ENCODE peak calls at places on chromosomes 16 and 17, in four cellular contexts. One of them, this sample, is unnamed. For H3K4me1, the result is how much of the 10 kb centered on the place peaks cover.

GRCh38 chr17:45230787-45231480 is 9.2 kb downstream of the FMNL1 start:
- DNase-seq in IMR-90: peak
- DNase-seq in H9: peak
- DNase-seq in Karpas-422: no peak
- DNase-seq in this sample: no peak

GRCh38 chr17:48503747-48504146 is 27.1 kb downstream of the HOXB1 start:
- DNase-seq in IMR-90: peak
- DNase-seq in H9: no peak
- DNase-seq in Karpas-422: no peak
- DNase-seq in this sample: no peak

GRCh38 chr16:66334856-66335255 is 31.6 kb upstream of the CDH5 start:
- DNase-seq in IMR-90: no peak
- DNase-seq in H9: no peak
- DNase-seq in Karpas-422: no peak
- DNase-seq in this sample: no peak

GRCh38 chr17:62869885-62870580 is 61.9 kb upstream of the MARCHF10 start:
- DNase-seq in IMR-90: peak
- DNase-seq in H9: peak
- DNase-seq in Karpas-422: no peak
- DNase-seq in this sample: peak

GRCh38 chr17:82053556-82054263 is 2.0 kb downstream of the GPS1 start:
- DNase-seq in IMR-90: no peak
- DNase-seq in H9: no peak
- DNase-seq in Karpas-422: no peak
- DNase-seq in this sample: no peak

GRCh38 chr17:81152288-81152848 is 12.9 kb upstream of the PVALEF start:
- DNase-seq in IMR-90: no peak
- DNase-seq in H9: no peak
- DNase-seq in Karpas-422: no peak
- DNase-seq in this sample: no peak

GRCh38 chr17:70365098-70365583 is 195.8 kb downstream of the KCNJ2 start:
- DNase-seq in IMR-90: peak
- DNase-seq in H9: no peak
- DNase-seq in Karpas-422: no peak
- DNase-seq in this sample: peak

GRCh38 chr17:74542727-74543383 is 3.1 kb downstream of the CD300C start:
- DNase-seq in IMR-90: no peak
- DNase-seq in H9: no peak
- DNase-seq in Karpas-422: no peak
- DNase-seq in this sample: no peak

GRCh38 chr17:61395409-61395982 is 4.1 kb upstream of the TBX2 start:
- DNase-seq in IMR-90: no peak
- DNase-seq in H9: peak
- DNase-seq in Karpas-422: no peak
- DNase-seq in this sample: no peak

GRCh38 chr17:67289174-67289876 is 44.3 kb upstream of the HELZ start:
- DNase-seq in IMR-90: peak
- DNase-seq in H9: peak
- DNase-seq in Karpas-422: no peak
- DNase-seq in this sample: peak

DNA sequence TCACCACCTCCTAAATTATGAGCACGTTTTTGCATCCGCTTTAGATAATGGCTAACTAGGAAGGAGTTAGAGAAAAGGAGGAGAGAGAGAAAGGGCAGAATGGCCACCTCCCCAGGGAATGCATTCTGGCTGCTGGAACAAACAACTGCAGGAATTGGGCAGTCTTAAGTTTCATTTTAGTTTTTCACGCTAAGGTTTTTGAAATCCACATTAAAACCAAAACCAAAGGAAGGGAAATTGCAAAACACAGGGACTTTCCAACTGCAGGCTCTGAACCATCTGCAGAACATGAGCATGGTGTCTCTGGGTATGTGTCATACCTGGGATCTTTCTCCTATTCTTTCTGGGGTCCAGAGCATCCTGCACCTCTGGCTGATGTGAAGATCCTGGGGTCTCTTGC is 12.1 kb upstream of the CCL8 start:
- DNase-seq in IMR-90: peak
- DNase-seq in H9: no peak
- DNase-seq in Karpas-422: no peak
- DNase-seq in this sample: no peak
- H3K4me2 ChIP-seq in IMR-90: peak
- H3K4me2 ChIP-seq in H9: no peak
- H3K4me2 ChIP-seq in Karpas-422: no peak
- H3K4me2 ChIP-seq in this sample: no peak

GRCh38 chr17:19306160-19307111 is 56.1 kb downstream of the B9D1 start:
- DNase-seq in IMR-90: no peak
- DNase-seq in H9: no peak
- DNase-seq in Karpas-422: peak
- DNase-seq in this sample: no peak

GRCh38 chr17:19308398-19308797 is 54.1 kb downstream of the B9D1 start:
- DNase-seq in IMR-90: no peak
- DNase-seq in H9: no peak
- DNase-seq in Karpas-422: no peak
- DNase-seq in this sample: no peak

GRCh38 chr17:19305761-19306159 is 56.8 kb downstream of the B9D1 start:
- DNase-seq in IMR-90: no peak
- DNase-seq in H9: no peak
- DNase-seq in Karpas-422: no peak
- DNase-seq in this sample: no peak

GRCh38 chr17:19309701-19310100 is 52.8 kb downstream of the B9D1 start:
- DNase-seq in IMR-90: no peak
- DNase-seq in H9: peak
- DNase-seq in Karpas-422: no peak
- DNase-seq in this sample: no peak

GRCh38 chr17:19307521-19307920 is 55.0 kb downstream of the B9D1 start:
- DNase-seq in IMR-90: no peak
- DNase-seq in H9: no peak
- DNase-seq in Karpas-422: no peak
- DNase-seq in this sample: no peak
- H3K4me1 ChIP-seq in IMR-90: under half
- H3K4me1 ChIP-seq in H9: under half
- H3K4me1 ChIP-seq in Karpas-422: under half
- H3K4me1 ChIP-seq in this sample: under half

GRCh38 chr17:79370594-79370993 is 240.3 kb downstream of the RBFOX3 start:
- DNase-seq in IMR-90: no peak
- DNase-seq in H9: no peak
- DNase-seq in Karpas-422: no peak
- DNase-seq in this sample: no peak

GRCh38 chr17:79368521-79368920 is 242.3 kb downstream of the RBFOX3 start:
- DNase-seq in IMR-90: no peak
- DNase-seq in H9: no peak
- DNase-seq in Karpas-422: no peak
- DNase-seq in this sample: no peak

GRCh38 chr17:79369001-79369400 is 241.8 kb downstream of the RBFOX3 start:
- DNase-seq in IMR-90: no peak
- DNase-seq in H9: no peak
- DNase-seq in Karpas-422: no peak
- DNase-seq in this sample: no peak

GRCh38 chr17:79370126-79370525 is 240.7 kb downstream of the RBFOX3 start:
- DNase-seq in IMR-90: no peak
- DNase-seq in H9: no peak
- DNase-seq in Karpas-422: no peak
- DNase-seq in this sample: no peak

DNA sequence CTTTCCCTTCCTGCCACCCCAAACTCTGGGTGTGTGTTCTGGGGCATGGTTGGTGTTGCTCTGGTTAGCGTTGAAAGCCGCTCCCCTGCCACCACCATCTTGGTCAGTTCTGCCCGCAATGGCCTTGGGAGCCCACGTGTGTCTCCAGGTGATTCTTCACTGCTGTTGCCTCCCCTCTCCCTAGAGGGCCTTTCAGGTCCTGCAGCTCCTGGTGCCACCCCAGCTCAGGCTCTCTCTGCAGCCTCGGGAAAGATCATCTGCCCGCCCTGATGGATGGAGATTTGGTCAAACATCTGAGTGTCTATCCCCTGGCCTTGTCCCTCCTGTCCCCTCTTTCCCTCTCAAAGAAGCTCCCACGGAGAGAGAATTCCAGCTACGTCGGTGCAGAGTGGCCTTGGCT is 241.3 kb downstream of the RBFOX3 start:
- DNase-seq in IMR-90: no peak
- DNase-seq in H9: no peak
- DNase-seq in Karpas-422: no peak
- DNase-seq in this sample: no peak
- H3K4me2 ChIP-seq in IMR-90: no peak
- H3K4me2 ChIP-seq in H9: no peak
- H3K4me2 ChIP-seq in Karpas-422: no peak
- H3K4me2 ChIP-seq in this sample: no peak

GRCh38 chr17:3891626-3892094 is 1.2 kb downstream of the CAMKK1 start:
- DNase-seq in IMR-90: peak
- DNase-seq in H9: no peak
- DNase-seq in Karpas-422: no peak
- DNase-seq in this sample: no peak
- H3K4me1 ChIP-seq in IMR-90: under half
- H3K4me1 ChIP-seq in H9: under half
- H3K4me1 ChIP-seq in Karpas-422: under half
- H3K4me1 ChIP-seq in this sample: half or more

GRCh38 chr16:12942861-12943260 is 41.5 kb downstream of the SHISA9 start:
- DNase-seq in IMR-90: no peak
- DNase-seq in H9: no peak
- DNase-seq in Karpas-422: no peak
- DNase-seq in this sample: no peak
- H3K4me2 ChIP-seq in IMR-90: no peak
- H3K4me2 ChIP-seq in H9: no peak
- H3K4me2 ChIP-seq in Karpas-422: no peak
- H3K4me2 ChIP-seq in this sample: no peak

This sample was measured in astrocyte.